ENCODE peak calls at places on chromosome 9, in six cellular contexts. J, A, P, C, K and O are unnamed samples.
A peak's percentile ranks its signal among the peaks of the same experiment; 100 is the strongest.

GRCh38 chr9:91711755-91712591 is 238.1 kb downstream of the ROR2 start:
- DNase-seq in C (no peak), K (peak; percentile 36), J (peak; percentile 38), A (no peak), P (peak; percentile 31), O (no peak)

GRCh38 chr9:135521608-135522095 is 412 bp downstream of the LCN1 start:
- DNase-seq in J (peak; percentile 4), C (no peak), A (no peak), P (no peak), K (no peak), O (no peak)

GRCh38 chr9:135032868-135033460 is 54.5 kb upstream of the OLFM1 start:
- DNase-seq in P (no peak), A (no peak), K (no peak), J (no peak), C (no peak), O (no peak)

GRCh38 chr9:95738438-95738837 is 137.1 kb upstream of the ERCC6L2 start:
- DNase-seq in P (no peak), C (no peak), K (no peak), A (no peak), J (no peak), O (no peak)

GRCh38 chr9:70406446-70406862 is 8.0 kb downstream of the KLF9 start:
- DNase-seq in K (peak; percentile 67), C (no peak), J (no peak), P (no peak), A (no peak), O (no peak)

GRCh38 chr9:90064248-90064647 is 459.4 kb downstream of the GADD45G start:
- DNase-seq in C (no peak), A (no peak), J (no peak), P (no peak), K (no peak), O (no peak)

GRCh38 chr9:117344892-117345660 is 69.8 kb downstream of the ASTN2 start:
- DNase-seq in J (no peak), P (no peak), C (no peak), K (no peak), A (peak; percentile 5), O (peak; percentile 26)

GRCh38 chr9:120723547-120723946 is 9.3 kb upstream of the MEGF9 start:
- DNase-seq in A (no peak), J (no peak), P (no peak), K (no peak), C (no peak), O (no peak)

GRCh38 chr9:15999422-16000339 is 446.8 kb downstream of the CCDC171 start:
- DNase-seq in C (peak; percentile 88), K (peak; percentile 95), P (no peak), A (no peak), J (no peak), O (no peak)

GRCh38 chr9:8903077-8903476 is 1103.5 kb upstream of the DMAC1 start:
- DNase-seq in K (no peak), P (no peak), J (no peak), C (no peak), A (no peak), O (no peak)

GRCh38 chr9:137237759-137238726 is 3.0 kb upstream of the TUBB4B start:
- DNase-seq in C (no peak), J (no peak), K (no peak), A (no peak), P (no peak), O (no peak)

GRCh38 chr9:134058716-134059115 is 9.1 kb downstream of the BRD3 start:
- DNase-seq in J (peak; percentile 14), C (no peak), P (no peak), K (peak; percentile 62), A (peak; percentile 62), O (peak; percentile 7)

GRCh38 chr9:136963341-136963740 is 11.3 kb downstream of the LCN12 start:
- DNase-seq in A (no peak), C (no peak), J (no peak), K (no peak), P (no peak), O (no peak)

GRCh38 chr9:38423273-38423938 is 848 bp downstream of the IGFBPL1 start:
- DNase-seq in A (peak; percentile 68), K (no peak), J (no peak), P (no peak), C (no peak), O (peak; percentile 45)

GRCh38 chr9:81801190-81801589 is 111.8 kb upstream of the TLE1 start:
- DNase-seq in A (no peak), J (no peak), C (peak; percentile 77), P (no peak), K (peak; percentile 74), O (no peak)

GRCh38 chr9:34454571-34455065 is 3.8 kb downstream of the FAM219A start:
- DNase-seq in J (no peak), P (no peak), K (peak; percentile 86), C (no peak), A (peak; percentile 47), O (no peak)

GRCh38 chr9:3830296-3830695 is 304.5 kb upstream of the RFX3 start:
- DNase-seq in C (no peak), J (no peak), P (no peak), K (no peak), A (no peak), O (no peak)

GRCh38 chr9:137453643-137454081 is 5.5 kb downstream of the NSMF start:
- DNase-seq in C (no peak), J (peak; percentile 66), A (peak; percentile 99), K (peak; percentile 64), P (peak; percentile 54), O (peak; percentile 90)

GRCh38 chr9:959914-960313 is 16.5 kb upstream of the DMRT3 start:
- DNase-seq in J (no peak), K (no peak), A (no peak), C (no peak), P (no peak), O (no peak)

GRCh38 chr9:90368241-90368640 is 274.4 kb downstream of the DIRAS2 start:
- DNase-seq in J (no peak), C (no peak), P (no peak), A (no peak), K (no peak), O (no peak)

GRCh38 chr9:70403166-70403565 is 11.3 kb downstream of the KLF9 start:
- DNase-seq in K (peak; percentile 26), J (no peak), C (no peak), P (no peak), A (no peak), O (no peak)

GRCh38 chr9:134375011-134375390 is 48.7 kb downstream of the RXRA start:
- DNase-seq in C (no peak), A (peak; percentile 72), P (no peak), K (no peak), J (no peak), O (no peak)

GRCh38 chr9:6218099-6218502 is 2.5 kb downstream of the IL33 start:
- DNase-seq in K (no peak), P (no peak), A (no peak), J (no peak), C (peak; percentile 15), O (no peak)

GRCh38 chr9:126336350-126337335 is 10.0 kb downstream of the MVB12B start:
- DNase-seq in P (no peak), J (no peak), C (no peak), K (no peak), A (no peak), O (no peak)

GRCh38 chr9:134365791-134366222 is 39.6 kb downstream of the RXRA start:
- DNase-seq in C (peak; percentile 53), J (no peak), A (no peak), K (no peak), P (no peak), O (peak; percentile 74)